ENCODE peak calls at places on chromosomes 2 and 18, in five cellular contexts. One of them, this sample, is unnamed.

GRCh38 chr2:1974391-1974790 is 230.1 kb upstream of the PXDN start:
- DNase-seq in RPMI8226: no peak
- DNase-seq in OCI-LY7: no peak
- DNase-seq in AG04450: no peak
- DNase-seq in AG10803: peak
- DNase-seq in this sample: no peak

GRCh38 chr2:24721470-24721869 is 71.7 kb downstream of the PTRHD1 start:
- DNase-seq in AG10803: peak
- DNase-seq in OCI-LY7: no peak
- DNase-seq in RPMI8226: no peak
- DNase-seq in AG04450: peak
- DNase-seq in this sample: no peak

GRCh38 chr18:57437433-57437781 is 2.2 kb downstream of the ONECUT2 start:
- DNase-seq in OCI-LY7: no peak
- DNase-seq in AG04450: no peak
- DNase-seq in RPMI8226: no peak
- DNase-seq in AG10803: no peak
- DNase-seq in this sample: peak

GRCh38 chr2:176554107-176555048 is 285.1 kb downstream of the MTX2 start:
- DNase-seq in AG04450: peak
- DNase-seq in AG10803: peak
- DNase-seq in RPMI8226: peak
- DNase-seq in OCI-LY7: peak
- DNase-seq in this sample: peak

GRCh38 chr2:24435391-24436316 is 55.4 kb upstream of the NCOA1 start:
- DNase-seq in AG10803: peak
- DNase-seq in RPMI8226: no peak
- DNase-seq in AG04450: no peak
- DNase-seq in OCI-LY7: no peak
- DNase-seq in this sample: no peak

GRCh38 chr18:70072678-70073077 is 125.0 kb upstream of the CD226 start:
- DNase-seq in RPMI8226: no peak
- DNase-seq in AG10803: peak
- DNase-seq in AG04450: peak
- DNase-seq in OCI-LY7: no peak
- DNase-seq in this sample: no peak

GRCh38 chr2:3642521-3643215 is 15.3 kb upstream of the ALLC start:
- DNase-seq in AG10803: no peak
- DNase-seq in RPMI8226: no peak
- DNase-seq in OCI-LY7: no peak
- DNase-seq in AG04450: no peak
- DNase-seq in this sample: no peak

GRCh38 chr2:69915050-69915945 is at the start of gene MXD1:
- DNase-seq in AG04450: no peak
- DNase-seq in RPMI8226: peak
- DNase-seq in OCI-LY7: no peak
- DNase-seq in AG10803: no peak
- DNase-seq in this sample: no peak

GRCh38 chr2:217851191-217852020 is 151.4 kb downstream of the TNS1 start:
- DNase-seq in OCI-LY7: no peak
- DNase-seq in AG10803: peak
- DNase-seq in AG04450: no peak
- DNase-seq in RPMI8226: no peak
- DNase-seq in this sample: no peak

GRCh38 chr2:92073815-92074548 is 2797.2 kb upstream of the TEKT4 start:
- DNase-seq in OCI-LY7: no peak
- DNase-seq in RPMI8226: peak
- DNase-seq in AG04450: no peak
- DNase-seq in AG10803: no peak
- DNase-seq in this sample: no peak

GRCh38 chr2:168217920-168218319 is 29.5 kb downstream of the STK39 start:
- DNase-seq in AG10803: peak
- DNase-seq in RPMI8226: no peak
- DNase-seq in AG04450: no peak
- DNase-seq in OCI-LY7: no peak
- DNase-seq in this sample: no peak

GRCh38 chr2:237977380-237977779 is 10.6 kb downstream of the UBE2F start:
- DNase-seq in OCI-LY7: peak
- DNase-seq in AG04450: no peak
- DNase-seq in AG10803: no peak
- DNase-seq in RPMI8226: no peak
- DNase-seq in this sample: no peak

GRCh38 chr18:55007582-55007981 is 48.3 kb upstream of the CCDC68 start:
- DNase-seq in OCI-LY7: no peak
- DNase-seq in AG04450: no peak
- DNase-seq in AG10803: peak
- DNase-seq in RPMI8226: no peak
- DNase-seq in this sample: no peak

GRCh38 chr2:75657794-75658193 is 11.2 kb downstream of the MRPL19 start:
- DNase-seq in RPMI8226: no peak
- DNase-seq in AG10803: no peak
- DNase-seq in OCI-LY7: no peak
- DNase-seq in AG04450: no peak
- DNase-seq in this sample: no peak

GRCh38 chr2:50039445-50039844 is 885.1 kb upstream of the FSHR start:
- DNase-seq in AG04450: no peak
- DNase-seq in AG10803: no peak
- DNase-seq in RPMI8226: no peak
- DNase-seq in OCI-LY7: no peak
- DNase-seq in this sample: no peak

GRCh38 chr2:30622452-30622851 is 175.4 kb downstream of the LCLAT1 start:
- DNase-seq in AG04450: no peak
- DNase-seq in OCI-LY7: no peak
- DNase-seq in RPMI8226: no peak
- DNase-seq in AG10803: no peak
- DNase-seq in this sample: no peak

GRCh38 chr2:20040489-20041172 is 10.8 kb downstream of the LAPTM4A start:
- DNase-seq in AG04450: no peak
- DNase-seq in AG10803: no peak
- DNase-seq in RPMI8226: no peak
- DNase-seq in OCI-LY7: no peak
- DNase-seq in this sample: no peak

GRCh38 chr18:13916559-13916958 is 1.2 kb upstream of the MC2R start:
- DNase-seq in OCI-LY7: no peak
- DNase-seq in RPMI8226: no peak
- DNase-seq in AG04450: no peak
- DNase-seq in AG10803: no peak
- DNase-seq in this sample: no peak

GRCh38 chr2:74708883-74709282 is 54.8 kb downstream of the SEMA4F start:
- DNase-seq in AG10803: peak
- DNase-seq in RPMI8226: no peak
- DNase-seq in OCI-LY7: no peak
- DNase-seq in AG04450: peak
- DNase-seq in this sample: no peak

GRCh38 chr2:44949329-44950151 is 8.0 kb downstream of the SIX3 start:
- DNase-seq in OCI-LY7: no peak
- DNase-seq in RPMI8226: no peak
- DNase-seq in AG04450: no peak
- DNase-seq in AG10803: peak
- DNase-seq in this sample: no peak

GRCh38 chr2:98468621-98469236 is 24.1 kb downstream of the INPP4A start:
- DNase-seq in OCI-LY7: no peak
- DNase-seq in RPMI8226: no peak
- DNase-seq in AG10803: no peak
- DNase-seq in AG04450: no peak
- DNase-seq in this sample: no peak